ENCODE peak calls at places on chromosomes 12 and 14, in five cellular contexts. C, W, G, K and E are unnamed samples.

GRCh38 chr12:29131539-29131938 is 17.5 kb upstream of the FAR2 start:
- DNase-seq in W (peak), G (no peak), C (no peak), K (no peak), E (no peak)

GRCh38 chr14:83940253-83940652 is 1589.7 kb upstream of the FLRT2 start:
- DNase-seq in K (no peak), C (no peak), W (no peak), G (no peak), E (no peak)

GRCh38 chr14:95233702-95234241 is 76.4 kb upstream of the DICER1 start:
- DNase-seq in G (no peak), W (no peak), C (no peak), K (peak), E (no peak)

GRCh38 chr12:50589650-50590435 is 85.1 kb downstream of the DIP2B start:
- DNase-seq in K (no peak), G (no peak), C (peak), W (peak), E (no peak)

GRCh38 chr12:44076892-44077291 is 241.0 kb downstream of the TMEM117 start:
- DNase-seq in K (no peak), W (no peak), G (no peak), C (no peak), E (no peak)

GRCh38 chr12:6745751-6746525 is 7.0 kb downstream of the MLF2 start:
- DNase-seq in K (no peak), C (no peak), G (no peak), W (no peak), E (no peak)

GRCh38 chr12:2756756-2757155 is 38.0 kb upstream of the FKBP4 start:
- DNase-seq in W (no peak), G (peak), C (no peak), K (no peak), E (no peak)

GRCh38 chr12:112131686-112132085 is 6.3 kb downstream of the TRAFD1 start:
- DNase-seq in W (no peak), C (no peak), G (no peak), K (no peak), E (no peak)

GRCh38 chr12:79933580-79934264 is 1.2 kb downstream of the PPP1R12A start:
- DNase-seq in G (no peak), K (no peak), W (no peak), C (no peak), E (no peak)

GRCh38 chr12:67515679-67516363 is 132.7 kb upstream of the DYRK2 start:
- DNase-seq in K (no peak), C (no peak), W (peak), G (no peak), E (no peak)

GRCh38 chr12:124567035-124567672 is at the start of gene NCOR2:
- DNase-seq in K (no peak), G (no peak), W (no peak), C (no peak), E (no peak)

GRCh38 chr12:71142046-71142445 is 15.8 kb downstream of the TSPAN8 start:
- DNase-seq in C (no peak), G (no peak), W (no peak), K (no peak), E (no peak)

GRCh38 chr12:120771097-120771496 is 45.5 kb downstream of the ACADS start:
- DNase-seq in W (no peak), K (no peak), G (no peak), C (no peak), E (no peak)

GRCh38 chr12:119700078-119700477 is 32.1 kb downstream of the PRKAB1 start:
- DNase-seq in G (no peak), W (no peak), K (no peak), C (no peak), E (no peak)

GRCh38 chr14:93538411-93538810 is 107.7 kb downstream of the UNC79 start:
- DNase-seq in G (peak), W (no peak), K (no peak), C (no peak), E (no peak)

GRCh38 chr12:15151141-15152091 is 69.8 kb downstream of the RERG start:
- DNase-seq in W (no peak), C (no peak), K (no peak), G (no peak), E (no peak)

DNA sequence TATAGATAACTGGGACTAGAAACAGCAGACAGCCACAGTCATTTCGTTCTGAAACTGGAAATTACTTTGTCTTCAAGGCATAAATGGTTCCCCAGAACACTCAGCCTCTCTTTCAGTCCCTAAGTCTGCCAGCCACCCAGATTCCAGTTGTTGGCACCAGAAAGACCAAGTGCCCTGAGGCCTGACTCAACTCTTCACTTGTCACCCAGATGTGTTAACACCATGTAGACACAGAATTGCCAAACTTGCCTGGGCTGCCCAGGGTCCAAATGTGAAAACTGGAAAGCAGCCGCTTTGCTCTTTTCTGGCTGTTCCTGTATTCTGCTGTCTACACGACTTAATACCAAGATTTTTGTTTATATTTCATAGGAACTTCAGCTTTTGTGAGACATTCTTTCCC is 3.0 kb upstream of the LGALS3 start:
- DNase-seq in W (no peak), C (no peak), K (no peak), G (no peak), E (no peak)
- TF ChIP-seq CTCF in W (no peak), C (no peak), K (no peak), G (no peak), E (no peak)

DNA sequence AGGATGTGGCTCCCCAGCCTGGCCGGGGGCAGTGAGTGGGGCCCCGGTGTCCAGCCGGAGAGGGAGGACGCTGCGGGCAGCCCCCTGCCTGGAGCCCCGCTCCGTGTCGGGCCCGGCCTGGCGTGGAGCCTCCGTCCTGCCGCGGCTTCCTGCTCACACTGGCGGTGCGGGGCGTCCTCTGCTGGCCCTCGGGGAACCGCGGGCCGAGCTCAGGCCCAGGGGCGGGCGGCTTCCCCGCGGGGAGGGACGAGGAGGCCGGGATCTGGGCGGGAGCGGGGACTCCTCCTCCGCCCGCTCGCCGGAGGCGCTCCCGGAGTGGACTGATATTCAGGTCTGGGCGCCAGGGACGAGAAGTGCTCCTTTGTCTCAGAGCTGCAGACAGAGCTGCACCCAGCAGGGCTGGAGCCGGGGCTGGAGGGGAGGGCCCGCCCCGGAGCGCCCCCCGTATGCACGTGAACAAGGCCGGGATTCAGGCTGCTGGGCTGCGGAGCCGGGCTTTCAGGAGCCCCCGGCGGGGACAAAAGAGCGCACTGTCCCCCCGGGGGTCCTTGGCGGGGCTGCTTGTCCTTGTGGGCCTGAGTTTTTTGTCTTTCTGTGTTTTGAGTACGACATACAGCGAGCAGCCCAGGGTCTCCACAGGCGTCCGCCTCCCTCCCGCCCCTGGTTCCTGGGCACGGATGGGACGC is 2.3 kb downstream of the MMP17 start:
- DNase-seq in K (peak), W (no peak), G (peak), C (peak), E (peak)
- TF ChIP-seq CTCF in K (peak), W (peak), G (no peak), C (peak), E (peak)

GRCh38 chr14:33273978-33274377 is 335.3 kb downstream of the NPAS3 start:
- DNase-seq in C (no peak), G (no peak), W (no peak), K (no peak), E (no peak)
- TF ChIP-seq CTCF in C (no peak), G (no peak), W (no peak), K (no peak), E (no peak)

GRCh38 chr12:42255221-42255874 is 17.3 kb upstream of the YAF2 start:
- DNase-seq in C (no peak), K (no peak), G (no peak), W (no peak), E (no peak)
- TF ChIP-seq CTCF in C (no peak), K (no peak), G (no peak), W (peak), E (no peak)

GRCh38 chr14:21863289-21863688 is 189.7 kb upstream of the OR4E1 start:
- DNase-seq in G (no peak), C (no peak), W (no peak), K (no peak), E (no peak)

GRCh38 chr14:21861153-21861552 is 187.5 kb upstream of the OR4E1 start:
- DNase-seq in C (no peak), K (no peak), W (no peak), G (no peak), E (no peak)

GRCh38 chr14:21860172-21860571 is 186.6 kb upstream of the OR4E1 start:
- DNase-seq in G (peak), W (no peak), K (no peak), C (no peak), E (no peak)
- TF ChIP-seq CTCF in G (peak), W (peak), K (no peak), C (peak), E (peak)

GRCh38 chr14:58947816-58948440 is 240.5 kb upstream of the DAAM1 start:
- DNase-seq in G (peak), K (no peak), W (no peak), C (no peak), E (no peak)
- TF ChIP-seq CTCF in G (no peak), K (no peak), W (no peak), C (no peak), E (peak)

GRCh38 chr12:33942172-33942571 is 80.1 kb upstream of the ALG10 start:
- DNase-seq in K (no peak), G (no peak), C (no peak), W (no peak), E (no peak)
- TF ChIP-seq CTCF in K (no peak), G (peak), C (no peak), W (no peak), E (no peak)

GRCh38 chr14:24131549-24131966 is 1.1 kb downstream of the FITM1 start:
- DNase-seq in G (no peak), C (no peak), W (no peak), K (no peak), E (no peak)

GRCh38 chr14:24132061-24132685 is 1.7 kb downstream of the FITM1 start:
- DNase-seq in W (no peak), K (no peak), C (no peak), G (no peak), E (no peak)

GRCh38 chr14:24132976-24133375 is 2.5 kb downstream of the FITM1 start:
- DNase-seq in W (no peak), K (no peak), C (no peak), G (no peak), E (no peak)

GRCh38 chr14:24135584-24135833 is 485 bp upstream of the PSME1 start:
- DNase-seq in G (no peak), C (no peak), K (no peak), W (no peak), E (no peak)

GRCh38 chr14:24133730-24134129 is 2.3 kb upstream of the PSME1 start:
- DNase-seq in G (no peak), C (no peak), K (no peak), W (no peak), E (no peak)
- TF ChIP-seq CTCF in G (no peak), C (no peak), K (no peak), W (no peak), E (no peak)

GRCh38 chr14:58367296-58367695 is 28.4 kb upstream of the TOMM20L start:
- DNase-seq in K (no peak), W (no peak), G (no peak), C (no peak), E (no peak)

GRCh38 chr14:58362798-58363412 is 32.8 kb upstream of the TOMM20L start:
- DNase-seq in G (no peak), C (no peak), W (peak), K (no peak), E (no peak)
- TF ChIP-seq CTCF in G (no peak), C (peak), W (no peak), K (no peak), E (peak)

DNA sequence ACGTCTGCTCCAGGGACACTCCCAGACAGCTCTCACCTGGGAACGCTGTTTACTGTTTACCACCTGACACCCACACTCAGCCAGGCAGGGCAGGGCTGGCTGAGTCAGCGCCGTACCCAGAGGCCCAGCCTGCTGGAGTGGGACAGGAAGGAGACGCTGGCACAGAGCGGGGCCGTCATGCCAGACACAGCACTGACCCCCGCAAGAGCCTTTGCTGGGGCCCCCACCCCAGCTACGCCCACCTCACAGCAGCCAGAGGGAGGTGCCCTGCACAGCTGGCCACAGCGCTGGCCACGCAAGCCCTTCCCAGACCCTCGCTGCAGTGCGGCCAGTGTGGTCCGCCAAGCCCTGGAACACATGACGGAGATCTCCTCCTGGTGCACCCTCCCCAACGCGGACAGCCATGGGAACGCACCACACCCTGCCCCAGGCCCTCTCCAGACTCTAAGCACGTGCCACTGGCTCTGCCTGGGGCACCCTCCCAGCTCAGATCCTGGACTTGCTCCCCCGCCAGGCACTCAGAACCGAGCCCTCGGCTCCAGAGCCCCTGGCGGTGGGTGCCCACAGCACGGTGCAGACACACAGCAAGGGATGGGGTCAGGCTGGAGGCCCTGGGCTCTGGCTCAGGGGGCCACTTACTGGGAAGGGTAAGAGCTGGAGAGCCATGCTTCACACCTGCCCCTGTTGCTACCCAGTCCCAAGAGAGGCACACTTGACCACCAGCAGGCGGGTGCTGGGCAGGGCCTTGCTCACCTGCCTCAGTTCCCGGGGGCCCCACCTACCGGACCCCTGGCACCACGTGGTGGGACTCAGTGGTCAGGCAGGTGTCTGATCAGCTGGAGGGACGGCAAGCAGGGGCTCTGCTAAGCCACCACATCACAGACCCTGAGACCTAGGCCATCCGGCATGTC is 5.6 kb downstream of the AHNAK2 start:
- DNase-seq in K (no peak), G (no peak), C (no peak), W (no peak), E (peak)
- TF ChIP-seq CTCF in K (no peak), G (no peak), C (no peak), W (no peak), E (no peak)